ENCODE peak calls at places on chromosome 11, in six cellular contexts. D, M, Q, J, Y and A are unnamed samples.

GRCh38 chr11:116194156-116194904 is 578.5 kb downstream of the BUD13 start:
- DNase-seq in D (no peak), M (no peak), Q (no peak), J (no peak), Y (no peak), A (no peak)

GRCh38 chr11:59918494-59918893 is 19.7 kb upstream of the OOSP1 start:
- DNase-seq in D (no peak), M (peak), Q (no peak), J (peak), Y (peak), A (peak)

GRCh38 chr11:124670732-124671131 is 2.8 kb downstream of the SIAE start:
- DNase-seq in D (no peak), M (no peak), Q (no peak), J (no peak), Y (no peak), A (no peak)

GRCh38 chr11:61514050-61514917 is 5.7 kb downstream of the LRRC10B start:
- DNase-seq in D (no peak), M (no peak), Q (no peak), J (no peak), Y (no peak), A (no peak)

GRCh38 chr11:115348404-115348803 is 155.8 kb downstream of the CADM1 start:
- DNase-seq in D (no peak), M (no peak), Q (no peak), J (no peak), Y (no peak), A (no peak)

GRCh38 chr11:62012451-62013265 is 45.2 kb upstream of the FTH1 start:
- DNase-seq in D (no peak), M (peak), Q (no peak), J (peak), Y (peak), A (no peak)

GRCh38 chr11:14376920-14377319 is 17.9 kb upstream of the RRAS2 start:
- DNase-seq in D (no peak), M (peak), Q (no peak), J (peak), Y (no peak), A (no peak)

GRCh38 chr11:128467610-128468041 is 119.7 kb downstream of the ETS1 start:
- DNase-seq in D (peak), M (peak), Q (peak), J (peak), Y (peak), A (peak)

GRCh38 chr11:14320020-14320419 is 39.0 kb downstream of the RRAS2 start:
- DNase-seq in D (no peak), M (peak), Q (peak), J (peak), Y (peak), A (no peak)

GRCh38 chr11:106398396-106399074 is 321.1 kb downstream of the AASDHPPT start:
- DNase-seq in D (no peak), M (peak), Q (no peak), J (peak), Y (peak), A (no peak)

GRCh38 chr11:1755344-1756023 is 5.1 kb upstream of the IFITM10 start:
- DNase-seq in D (no peak), M (no peak), Q (no peak), J (no peak), Y (no peak), A (no peak)

GRCh38 chr11:1130276-1131032 is 27.3 kb upstream of the MUC5AC start:
- DNase-seq in D (no peak), M (no peak), Q (no peak), J (no peak), Y (no peak), A (no peak)

GRCh38 chr11:107825875-107826274 is 32.7 kb downstream of the SLC35F2 start:
- DNase-seq in D (no peak), M (no peak), Q (no peak), J (no peak), Y (no peak), A (no peak)
- H3K4me3 ChIP-seq in D (no peak), M (no peak), Q (no peak), J (no peak), Y (no peak), A (no peak)

DNA sequence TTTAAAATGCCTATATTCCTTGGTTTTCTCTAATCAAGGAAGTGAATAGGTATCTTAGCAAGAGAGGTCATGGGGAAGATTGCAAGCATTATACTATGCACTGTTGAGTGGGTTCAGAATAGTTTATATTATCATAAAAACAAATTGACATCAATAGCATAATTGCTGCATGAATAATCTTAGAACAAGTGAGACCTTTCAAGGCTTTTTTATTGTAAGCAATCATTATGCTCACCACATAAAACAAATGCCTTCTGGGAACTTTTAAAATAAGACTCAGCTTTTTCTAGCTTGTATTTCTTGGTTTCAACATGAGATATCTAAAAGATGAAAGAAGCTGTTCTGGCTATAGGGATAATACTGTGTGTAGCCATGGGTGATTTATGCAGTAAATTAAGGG is 135.6 kb upstream of the ZC3H12C start:
- DNase-seq in D (no peak), M (no peak), Q (peak), J (no peak), Y (no peak), A (no peak)
- H3K4me3 ChIP-seq in D (no peak), M (no peak), Q (no peak), J (no peak), Y (no peak), A (no peak)

GRCh38 chr11:130066338-130066737 is 3.4 kb upstream of the APLP2 start:
- DNase-seq in D (no peak), M (no peak), Q (no peak), J (no peak), Y (no peak), A (no peak)
- H3K4me3 ChIP-seq in D (no peak), M (no peak), Q (no peak), J (no peak), Y (no peak), A (no peak)

DNA sequence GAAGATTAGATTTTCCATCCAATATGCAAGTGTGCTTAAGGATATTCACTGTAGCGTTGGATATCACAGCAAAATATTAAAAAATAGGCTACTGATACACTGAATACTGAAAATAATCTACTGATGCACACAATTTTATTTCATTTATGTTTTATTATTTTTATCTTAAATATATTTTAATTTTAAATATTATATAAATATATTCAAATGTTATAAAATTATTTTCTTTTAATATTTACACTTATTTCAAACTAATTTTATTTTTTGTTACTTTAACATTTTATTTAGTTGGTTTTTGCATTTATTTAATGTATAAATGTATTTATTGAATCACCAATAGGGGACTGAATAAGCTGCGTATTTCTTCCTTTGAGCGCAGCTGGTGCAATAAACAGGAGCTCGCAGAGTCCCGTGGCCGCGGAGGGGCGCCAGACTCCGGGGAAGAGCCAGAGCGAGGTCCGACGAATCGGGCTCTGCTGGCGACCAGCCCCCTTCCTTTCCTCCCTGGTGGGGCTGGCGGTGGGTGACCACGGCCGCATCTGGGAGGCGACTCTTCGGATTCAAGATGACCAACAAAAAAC is 12.2 kb downstream of the MMP3 start:
- DNase-seq in D (no peak), M (peak), Q (peak), J (peak), Y (peak), A (no peak)
- H3K4me3 ChIP-seq in D (no peak), M (peak), Q (peak), J (peak), Y (peak), A (peak)

GRCh38 chr11:2893021-2893528 is 7.5 kb upstream of the CDKN1C start:
- DNase-seq in D (no peak), M (no peak), Q (no peak), J (no peak), Y (no peak), A (no peak)

GRCh38 chr11:2893935-2894334 is 8.4 kb upstream of the CDKN1C start:
- DNase-seq in D (no peak), M (no peak), Q (no peak), J (no peak), Y (no peak), A (no peak)

GRCh38 chr11:2891901-2892214 is 6.3 kb upstream of the CDKN1C start:
- DNase-seq in D (no peak), M (peak), Q (no peak), J (no peak), Y (no peak), A (no peak)

GRCh38 chr11:2891291-2891690 is 5.7 kb upstream of the CDKN1C start:
- DNase-seq in D (no peak), M (no peak), Q (peak), J (peak), Y (no peak), A (no peak)

DNA sequence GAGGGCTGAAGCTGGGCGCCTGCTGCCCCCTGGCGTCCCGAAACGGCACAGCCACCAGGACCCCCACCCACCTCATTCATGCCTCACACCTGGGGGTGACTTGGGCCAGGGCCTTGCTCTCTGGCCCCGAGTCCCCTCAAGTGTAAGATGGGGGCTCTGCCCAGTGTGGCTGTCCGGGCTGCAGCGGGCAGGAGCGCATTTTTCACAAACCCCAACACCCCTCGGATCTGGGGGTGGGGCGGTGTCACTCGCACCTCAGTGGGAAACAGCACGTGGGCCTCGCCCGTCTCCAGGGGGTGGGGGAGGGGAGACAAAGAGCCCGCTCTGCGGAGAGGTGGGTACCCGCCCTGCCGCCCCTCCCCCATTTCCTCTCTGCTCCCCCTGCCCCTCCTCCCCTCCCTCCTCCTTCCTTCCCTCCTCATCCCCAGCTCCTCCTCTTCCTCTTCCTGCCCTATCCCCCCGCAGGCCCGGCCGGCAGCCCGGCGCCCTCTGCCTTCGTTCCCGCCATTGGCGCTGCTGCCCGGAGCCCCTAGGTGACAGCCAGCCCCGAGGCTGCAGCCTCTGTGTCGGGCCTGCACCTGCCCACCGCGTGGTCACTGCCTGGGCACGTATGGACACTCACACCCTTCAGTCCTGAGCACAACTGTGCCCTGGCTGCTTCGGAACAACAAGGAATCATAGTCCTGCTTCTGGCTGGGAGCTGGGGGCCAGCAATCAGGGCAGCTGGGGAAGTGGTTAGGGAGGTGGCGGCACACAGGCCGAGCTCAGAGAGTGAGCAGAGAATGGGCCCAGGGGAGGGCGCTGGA is 6.8 kb upstream of the CDKN1C start:
- DNase-seq in D (no peak), M (peak), Q (peak), J (peak), Y (no peak), A (no peak)
- H3K4me3 ChIP-seq in D (peak), M (peak), Q (peak), J (peak), Y (peak), A (peak)

GRCh38 chr11:15489281-15489680 is 374.6 kb downstream of the INSC start:
- DNase-seq in D (no peak), M (no peak), Q (no peak), J (no peak), Y (no peak), A (no peak)
- H3K4me3 ChIP-seq in D (no peak), M (no peak), Q (no peak), J (no peak), Y (no peak), A (no peak)

GRCh38 chr11:93694109-93694508 is 32.6 kb downstream of the CEP295 start:
- DNase-seq in D (no peak), M (no peak), Q (no peak), J (peak), Y (no peak), A (no peak)
- H3K4me3 ChIP-seq in D (no peak), M (no peak), Q (no peak), J (no peak), Y (no peak), A (no peak)